ENCODE peak calls at places on chromosomes 6 and 20, in five cellular contexts. One of them, this sample, is unnamed.

GRCh38 chr20:37902504-37903313 is at the start of gene VSTM2L:
- DNase-seq in IMR-90: peak
- DNase-seq in lower leg skin: no peak
- DNase-seq in choroid plexus epithelial cell: peak
- DNase-seq in brain microvascular endothelial cell: peak
- DNase-seq in this sample: peak

GRCh38 chr6:44800171-44800671 is 412.7 kb downstream of the CDC5L start:
- DNase-seq in IMR-90: peak
- DNase-seq in lower leg skin: no peak
- DNase-seq in choroid plexus epithelial cell: peak
- DNase-seq in brain microvascular endothelial cell: peak
- DNase-seq in this sample: no peak

GRCh38 chr20:14820771-14821170 is 483.4 kb upstream of the FLRT3 start:
- DNase-seq in IMR-90: no peak
- DNase-seq in lower leg skin: no peak
- DNase-seq in choroid plexus epithelial cell: peak
- DNase-seq in brain microvascular endothelial cell: peak
- DNase-seq in this sample: no peak

GRCh38 chr6:154370545-154370944 is 13.9 kb upstream of the IPCEF1 start:
- DNase-seq in IMR-90: peak
- DNase-seq in lower leg skin: no peak
- DNase-seq in choroid plexus epithelial cell: peak
- DNase-seq in brain microvascular endothelial cell: peak
- DNase-seq in this sample: peak

GRCh38 chr6:70210462-70210861 is 92.4 kb downstream of the COL9A1 start:
- DNase-seq in IMR-90: no peak
- DNase-seq in lower leg skin: no peak
- DNase-seq in choroid plexus epithelial cell: peak
- DNase-seq in brain microvascular endothelial cell: no peak
- DNase-seq in this sample: no peak

GRCh38 chr20:41408986-41409385 is 42.4 kb upstream of the EMILIN3 start:
- DNase-seq in IMR-90: no peak
- DNase-seq in lower leg skin: no peak
- DNase-seq in choroid plexus epithelial cell: no peak
- DNase-seq in brain microvascular endothelial cell: no peak
- DNase-seq in this sample: no peak

GRCh38 chr20:15992564-15992963 is 580.7 kb downstream of the KIF16B start:
- DNase-seq in IMR-90: no peak
- DNase-seq in lower leg skin: no peak
- DNase-seq in choroid plexus epithelial cell: peak
- DNase-seq in brain microvascular endothelial cell: peak
- DNase-seq in this sample: no peak

GRCh38 chr6:16953905-16954304 is 147.9 kb upstream of the STMND1 start:
- DNase-seq in IMR-90: no peak
- DNase-seq in lower leg skin: no peak
- DNase-seq in choroid plexus epithelial cell: no peak
- DNase-seq in brain microvascular endothelial cell: no peak
- DNase-seq in this sample: no peak

GRCh38 chr6:7697820-7698623 is 27.9 kb upstream of the BMP6 start:
- DNase-seq in IMR-90: peak
- DNase-seq in lower leg skin: no peak
- DNase-seq in choroid plexus epithelial cell: peak
- DNase-seq in brain microvascular endothelial cell: peak
- DNase-seq in this sample: no peak

GRCh38 chr20:5714261-5715041 is 35.8 kb upstream of the SHLD1 start:
- DNase-seq in IMR-90: peak
- DNase-seq in lower leg skin: no peak
- DNase-seq in choroid plexus epithelial cell: peak
- DNase-seq in brain microvascular endothelial cell: peak
- DNase-seq in this sample: peak

GRCh38 chr6:14294270-14294951 is 176.8 kb downstream of the CD83 start:
- DNase-seq in IMR-90: no peak
- DNase-seq in lower leg skin: no peak
- DNase-seq in choroid plexus epithelial cell: no peak
- DNase-seq in brain microvascular endothelial cell: no peak
- DNase-seq in this sample: no peak

GRCh38 chr6:154154389-154154967 is 115.4 kb downstream of the OPRM1 start:
- DNase-seq in IMR-90: peak
- DNase-seq in lower leg skin: peak
- DNase-seq in choroid plexus epithelial cell: peak
- DNase-seq in brain microvascular endothelial cell: peak
- DNase-seq in this sample: peak

GRCh38 chr20:48695255-48695654 is 132.5 kb downstream of the PREX1 start:
- DNase-seq in IMR-90: no peak
- DNase-seq in lower leg skin: no peak
- DNase-seq in choroid plexus epithelial cell: no peak
- DNase-seq in brain microvascular endothelial cell: no peak
- DNase-seq in this sample: no peak

GRCh38 chr20:60749804-60750602 is 502.1 kb upstream of the CDH4 start:
- DNase-seq in IMR-90: no peak
- DNase-seq in lower leg skin: no peak
- DNase-seq in choroid plexus epithelial cell: no peak
- DNase-seq in brain microvascular endothelial cell: no peak
- DNase-seq in this sample: no peak

GRCh38 chr20:19885981-19886665 is 128.1 kb downstream of the RIN2 start:
- DNase-seq in IMR-90: peak
- DNase-seq in lower leg skin: peak
- DNase-seq in choroid plexus epithelial cell: no peak
- DNase-seq in brain microvascular endothelial cell: peak
- DNase-seq in this sample: no peak

GRCh38 chr20:57269148-57269984 is 2.9 kb upstream of the BMP7 start:
- DNase-seq in IMR-90: no peak
- DNase-seq in lower leg skin: no peak
- DNase-seq in choroid plexus epithelial cell: no peak
- DNase-seq in brain microvascular endothelial cell: no peak
- DNase-seq in this sample: no peak

GRCh38 chr6:12008366-12009179 is 3.5 kb upstream of the HIVEP1 start:
- DNase-seq in IMR-90: peak
- DNase-seq in lower leg skin: peak
- DNase-seq in choroid plexus epithelial cell: peak
- DNase-seq in brain microvascular endothelial cell: peak
- DNase-seq in this sample: peak

GRCh38 chr6:130780137-130780536 is 47.1 kb upstream of the SMLR1 start:
- DNase-seq in IMR-90: no peak
- DNase-seq in lower leg skin: no peak
- DNase-seq in choroid plexus epithelial cell: no peak
- DNase-seq in brain microvascular endothelial cell: no peak
- DNase-seq in this sample: no peak

GRCh38 chr6:127299522-127300240 is 33.0 kb downstream of the RNF146 start:
- DNase-seq in IMR-90: peak
- DNase-seq in lower leg skin: no peak
- DNase-seq in choroid plexus epithelial cell: no peak
- DNase-seq in brain microvascular endothelial cell: no peak
- DNase-seq in this sample: no peak

GRCh38 chr6:138546733-138547185 is 47.5 kb upstream of the NHSL1 start:
- DNase-seq in IMR-90: peak
- DNase-seq in lower leg skin: no peak
- DNase-seq in choroid plexus epithelial cell: peak
- DNase-seq in brain microvascular endothelial cell: peak
- DNase-seq in this sample: peak

GRCh38 chr6:73348550-73349204 is 5.4 kb downstream of the DPPA5 start:
- DNase-seq in IMR-90: no peak
- DNase-seq in lower leg skin: no peak
- DNase-seq in choroid plexus epithelial cell: no peak
- DNase-seq in brain microvascular endothelial cell: no peak
- DNase-seq in this sample: no peak

GRCh38 chr20:11248691-11249178 is 574.9 kb upstream of the JAG1 start:
- DNase-seq in IMR-90: no peak
- DNase-seq in lower leg skin: no peak
- DNase-seq in choroid plexus epithelial cell: no peak
- DNase-seq in brain microvascular endothelial cell: no peak
- DNase-seq in this sample: no peak

GRCh38 chr6:94559829-94560537 is 1017.4 kb upstream of the MANEA start:
- DNase-seq in IMR-90: no peak
- DNase-seq in lower leg skin: no peak
- DNase-seq in choroid plexus epithelial cell: no peak
- DNase-seq in brain microvascular endothelial cell: no peak
- DNase-seq in this sample: no peak

GRCh38 chr6:69624944-69625343 is 171.9 kb downstream of the LMBRD1 start:
- DNase-seq in IMR-90: no peak
- DNase-seq in lower leg skin: no peak
- DNase-seq in choroid plexus epithelial cell: peak
- DNase-seq in brain microvascular endothelial cell: no peak
- DNase-seq in this sample: no peak

GRCh38 chr6:40719671-40720374 is 132.7 kb upstream of the LRFN2 start:
- DNase-seq in IMR-90: peak
- DNase-seq in lower leg skin: no peak
- DNase-seq in choroid plexus epithelial cell: peak
- DNase-seq in brain microvascular endothelial cell: peak
- DNase-seq in this sample: peak

GRCh38 chr6:166667886-166668620 is 41.0 kb upstream of the RPS6KA2 start:
- DNase-seq in IMR-90: no peak
- DNase-seq in lower leg skin: no peak
- DNase-seq in choroid plexus epithelial cell: no peak
- DNase-seq in brain microvascular endothelial cell: no peak
- DNase-seq in this sample: no peak

GRCh38 chr20:57211406-57211805 is 55.0 kb downstream of the BMP7 start:
- DNase-seq in IMR-90: no peak
- DNase-seq in lower leg skin: no peak
- DNase-seq in choroid plexus epithelial cell: no peak
- DNase-seq in brain microvascular endothelial cell: no peak
- DNase-seq in this sample: no peak

GRCh38 chr6:170394980-170395379 is 88.4 kb downstream of the FAM120B start:
- DNase-seq in IMR-90: no peak
- DNase-seq in lower leg skin: no peak
- DNase-seq in choroid plexus epithelial cell: no peak
- DNase-seq in brain microvascular endothelial cell: no peak
- DNase-seq in this sample: no peak

GRCh38 chr6:108118359-108118724 is 43.8 kb upstream of the OSTM1 start:
- DNase-seq in IMR-90: no peak
- DNase-seq in lower leg skin: no peak
- DNase-seq in choroid plexus epithelial cell: no peak
- DNase-seq in brain microvascular endothelial cell: no peak
- DNase-seq in this sample: no peak
- H3K4me3 ChIP-seq in IMR-90: no peak
- H3K4me3 ChIP-seq in lower leg skin: peak
- H3K4me3 ChIP-seq in choroid plexus epithelial cell: no peak
- H3K4me3 ChIP-seq in brain microvascular endothelial cell: no peak
- H3K4me3 ChIP-seq in this sample: peak

GRCh38 chr6:36633915-36634314 is 39.8 kb downstream of the SRSF3 start:
- DNase-seq in IMR-90: peak
- DNase-seq in lower leg skin: no peak
- DNase-seq in choroid plexus epithelial cell: peak
- DNase-seq in brain microvascular endothelial cell: peak
- DNase-seq in this sample: no peak
- TF ChIP-seq CTCF in IMR-90: no peak
- TF ChIP-seq CTCF in lower leg skin: no peak
- TF ChIP-seq CTCF in choroid plexus epithelial cell: no peak
- TF ChIP-seq CTCF in brain microvascular endothelial cell: no peak
- TF ChIP-seq CTCF in this sample: no peak

DNA sequence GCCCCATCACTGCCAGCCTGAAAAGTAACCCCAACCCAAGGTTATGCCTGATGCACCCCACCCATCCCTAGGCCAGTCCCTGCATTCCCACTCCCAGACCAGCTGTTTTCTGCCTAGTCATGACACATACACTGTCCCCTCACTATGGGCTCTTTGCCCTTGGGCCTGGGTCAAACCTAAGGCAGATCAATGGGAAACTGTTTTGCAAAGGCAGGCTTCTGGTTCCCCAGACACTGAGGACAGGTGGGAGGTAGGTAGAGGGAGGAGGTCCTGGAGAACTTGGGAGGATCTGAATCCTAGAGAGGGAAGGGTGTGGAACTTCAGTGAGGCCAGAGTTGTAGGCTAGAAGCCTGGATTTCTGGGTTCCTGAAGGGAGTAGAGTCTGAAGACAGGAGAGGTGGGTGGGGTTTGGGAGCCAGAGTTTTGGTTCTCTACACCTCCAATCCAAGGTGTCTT is 2.1 kb downstream of the CLIC1 start:
- DNase-seq in IMR-90: no peak
- DNase-seq in lower leg skin: no peak
- DNase-seq in choroid plexus epithelial cell: no peak
- DNase-seq in brain microvascular endothelial cell: no peak
- DNase-seq in this sample: no peak
- H3K4me3 ChIP-seq in IMR-90: peak
- H3K4me3 ChIP-seq in lower leg skin: no peak
- H3K4me3 ChIP-seq in choroid plexus epithelial cell: peak
- H3K4me3 ChIP-seq in brain microvascular endothelial cell: peak
- H3K4me3 ChIP-seq in this sample: peak

GRCh38 chr6:33768644-33769120 is 20.2 kb downstream of the LEMD2 start:
- DNase-seq in IMR-90: peak
- DNase-seq in lower leg skin: peak
- DNase-seq in choroid plexus epithelial cell: peak
- DNase-seq in brain microvascular endothelial cell: peak
- DNase-seq in this sample: peak
- TF ChIP-seq CTCF in IMR-90: peak
- TF ChIP-seq CTCF in lower leg skin: no peak
- TF ChIP-seq CTCF in choroid plexus epithelial cell: peak
- TF ChIP-seq CTCF in brain microvascular endothelial cell: peak
- TF ChIP-seq CTCF in this sample: peak

GRCh38 chr6:157831424-157832249 is 8.6 kb downstream of the SNX9 start:
- DNase-seq in IMR-90: no peak
- DNase-seq in lower leg skin: no peak
- DNase-seq in choroid plexus epithelial cell: peak
- DNase-seq in brain microvascular endothelial cell: no peak
- DNase-seq in this sample: no peak
- H3K4me3 ChIP-seq in IMR-90: no peak
- H3K4me3 ChIP-seq in lower leg skin: no peak
- H3K4me3 ChIP-seq in choroid plexus epithelial cell: no peak
- H3K4me3 ChIP-seq in brain microvascular endothelial cell: no peak
- H3K4me3 ChIP-seq in this sample: no peak

GRCh38 chr6:23752414-23752813 is 373.6 kb upstream of the NRSN1 start:
- DNase-seq in IMR-90: no peak
- DNase-seq in lower leg skin: no peak
- DNase-seq in choroid plexus epithelial cell: no peak
- DNase-seq in brain microvascular endothelial cell: no peak
- DNase-seq in this sample: no peak

GRCh38 chr6:23754197-23754596 is 371.8 kb upstream of the NRSN1 start:
- DNase-seq in IMR-90: no peak
- DNase-seq in lower leg skin: no peak
- DNase-seq in choroid plexus epithelial cell: peak
- DNase-seq in brain microvascular endothelial cell: no peak
- DNase-seq in this sample: no peak
- TF ChIP-seq CTCF in IMR-90: no peak
- TF ChIP-seq CTCF in lower leg skin: no peak
- TF ChIP-seq CTCF in choroid plexus epithelial cell: peak
- TF ChIP-seq CTCF in brain microvascular endothelial cell: no peak
- TF ChIP-seq CTCF in this sample: no peak

DNA sequence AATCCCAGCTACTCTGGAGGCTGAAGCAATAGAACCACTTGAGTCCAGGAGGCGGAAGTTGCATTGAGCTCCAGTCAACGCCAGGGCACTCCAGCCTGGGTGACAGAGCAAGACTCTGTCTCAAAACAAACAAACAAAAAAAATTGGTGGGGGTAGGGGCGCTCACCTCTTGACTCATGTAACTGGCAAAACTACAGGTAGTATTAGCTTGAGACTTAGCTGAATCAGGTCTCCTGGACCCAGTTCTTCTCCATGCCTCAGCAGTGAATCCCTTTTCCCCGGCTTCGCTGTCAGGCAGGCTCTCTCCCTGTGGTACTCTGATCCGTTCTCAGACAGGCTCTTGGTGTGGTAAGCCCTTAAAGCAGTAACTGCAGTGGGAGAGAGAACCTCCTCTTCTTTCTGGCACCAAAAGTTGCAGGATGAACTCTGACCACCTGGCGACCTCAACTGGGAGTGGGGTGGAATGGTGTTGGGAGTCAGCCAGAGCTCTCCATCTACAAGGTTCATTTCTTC is 12.9 kb downstream of the SLC9A8 start:
- DNase-seq in IMR-90: no peak
- DNase-seq in lower leg skin: no peak
- DNase-seq in choroid plexus epithelial cell: no peak
- DNase-seq in brain microvascular endothelial cell: no peak
- DNase-seq in this sample: no peak
- H3K4me3 ChIP-seq in IMR-90: no peak
- H3K4me3 ChIP-seq in lower leg skin: no peak
- H3K4me3 ChIP-seq in choroid plexus epithelial cell: no peak
- H3K4me3 ChIP-seq in brain microvascular endothelial cell: no peak
- H3K4me3 ChIP-seq in this sample: no peak

This sample was measured in GM12865.